ENCODE peak calls at places on chromosomes 13 and 19, in five cellular contexts. One of them, this sample, is unnamed. For H3K4me1, the result is how much of the 10 kb centered on the place peaks cover.

GRCh38 chr13:94143624-94144350 is 335.7 kb downstream of the DCT start:
- DNase-seq in adipocyte: no peak
- DNase-seq in CD8-positive, alpha-beta memory T cell: no peak
- DNase-seq in cardiac muscle cell: no peak
- DNase-seq in tibial artery: no peak
- DNase-seq in this sample: peak

GRCh38 chr19:43422000-43422688 is 7.5 kb downstream of the TEX101 start:
- DNase-seq in adipocyte: no peak
- DNase-seq in CD8-positive, alpha-beta memory T cell: no peak
- DNase-seq in cardiac muscle cell: no peak
- DNase-seq in tibial artery: no peak
- DNase-seq in this sample: no peak

GRCh38 chr19:4120531-4120930 is 3.4 kb downstream of the MAP2K2 start:
- DNase-seq in adipocyte: peak
- DNase-seq in CD8-positive, alpha-beta memory T cell: no peak
- DNase-seq in cardiac muscle cell: no peak
- DNase-seq in tibial artery: no peak
- DNase-seq in this sample: no peak

GRCh38 chr13:93226065-93226622 is 463 bp upstream of the GPC6 start:
- DNase-seq in adipocyte: no peak
- DNase-seq in CD8-positive, alpha-beta memory T cell: no peak
- DNase-seq in cardiac muscle cell: peak
- DNase-seq in tibial artery: no peak
- DNase-seq in this sample: no peak

GRCh38 chr13:113499936-113500335 is 9.4 kb upstream of the DCUN1D2 start:
- DNase-seq in adipocyte: no peak
- DNase-seq in CD8-positive, alpha-beta memory T cell: no peak
- DNase-seq in cardiac muscle cell: no peak
- DNase-seq in tibial artery: no peak
- DNase-seq in this sample: no peak

GRCh38 chr13:85223883-85224656 is 575.1 kb downstream of the SLITRK6 start:
- DNase-seq in adipocyte: peak
- DNase-seq in CD8-positive, alpha-beta memory T cell: no peak
- DNase-seq in cardiac muscle cell: no peak
- DNase-seq in tibial artery: no peak
- DNase-seq in this sample: no peak

GRCh38 chr13:97026759-97027555 is 32.7 kb upstream of the OXGR1 start:
- DNase-seq in adipocyte: no peak
- DNase-seq in CD8-positive, alpha-beta memory T cell: no peak
- DNase-seq in cardiac muscle cell: no peak
- DNase-seq in tibial artery: no peak
- DNase-seq in this sample: no peak

GRCh38 chr19:57850553-57851017 is 926 bp downstream of the ZNF587 start:
- DNase-seq in adipocyte: peak
- DNase-seq in CD8-positive, alpha-beta memory T cell: no peak
- DNase-seq in cardiac muscle cell: no peak
- DNase-seq in tibial artery: no peak
- DNase-seq in this sample: no peak

GRCh38 chr13:90415902-90416301 is 931.6 kb upstream of the MIR17HG start:
- DNase-seq in adipocyte: no peak
- DNase-seq in CD8-positive, alpha-beta memory T cell: no peak
- DNase-seq in cardiac muscle cell: no peak
- DNase-seq in tibial artery: no peak
- DNase-seq in this sample: no peak

GRCh38 chr13:39452412-39452811 is 150.6 kb downstream of the LHFPL6 start:
- DNase-seq in adipocyte: no peak
- DNase-seq in CD8-positive, alpha-beta memory T cell: no peak
- DNase-seq in cardiac muscle cell: peak
- DNase-seq in tibial artery: no peak
- DNase-seq in this sample: no peak

GRCh38 chr19:30119180-30119920 is 177.3 kb downstream of the URI1 start:
- DNase-seq in adipocyte: no peak
- DNase-seq in CD8-positive, alpha-beta memory T cell: no peak
- DNase-seq in cardiac muscle cell: no peak
- DNase-seq in tibial artery: no peak
- DNase-seq in this sample: no peak

GRCh38 chr19:3576696-3577443 is 4.1 kb downstream of the HMG20B start:
- DNase-seq in adipocyte: no peak
- DNase-seq in CD8-positive, alpha-beta memory T cell: no peak
- DNase-seq in cardiac muscle cell: peak
- DNase-seq in tibial artery: peak
- DNase-seq in this sample: no peak

GRCh38 chr19:4909172-4909896 is at the start of gene UHRF1:
- DNase-seq in adipocyte: no peak
- DNase-seq in CD8-positive, alpha-beta memory T cell: no peak
- DNase-seq in cardiac muscle cell: peak
- DNase-seq in tibial artery: no peak
- DNase-seq in this sample: no peak

GRCh38 chr13:29434217-29434940 is 161.1 kb downstream of the SLC7A1 start:
- DNase-seq in adipocyte: no peak
- DNase-seq in CD8-positive, alpha-beta memory T cell: no peak
- DNase-seq in cardiac muscle cell: no peak
- DNase-seq in tibial artery: no peak
- DNase-seq in this sample: no peak

GRCh38 chr13:113561417-113562084 is 23.0 kb upstream of the TFDP1 start:
- DNase-seq in adipocyte: no peak
- DNase-seq in CD8-positive, alpha-beta memory T cell: peak
- DNase-seq in cardiac muscle cell: no peak
- DNase-seq in tibial artery: no peak
- DNase-seq in this sample: no peak

GRCh38 chr13:99404005-99404755 is 97.0 kb upstream of the GPR183 start:
- DNase-seq in adipocyte: no peak
- DNase-seq in CD8-positive, alpha-beta memory T cell: no peak
- DNase-seq in cardiac muscle cell: peak
- DNase-seq in tibial artery: peak
- DNase-seq in this sample: no peak

GRCh38 chr13:33992891-33993336 is 175.0 kb downstream of the RFC3 start:
- DNase-seq in adipocyte: peak
- DNase-seq in CD8-positive, alpha-beta memory T cell: no peak
- DNase-seq in cardiac muscle cell: no peak
- DNase-seq in tibial artery: no peak
- DNase-seq in this sample: no peak

DNA sequence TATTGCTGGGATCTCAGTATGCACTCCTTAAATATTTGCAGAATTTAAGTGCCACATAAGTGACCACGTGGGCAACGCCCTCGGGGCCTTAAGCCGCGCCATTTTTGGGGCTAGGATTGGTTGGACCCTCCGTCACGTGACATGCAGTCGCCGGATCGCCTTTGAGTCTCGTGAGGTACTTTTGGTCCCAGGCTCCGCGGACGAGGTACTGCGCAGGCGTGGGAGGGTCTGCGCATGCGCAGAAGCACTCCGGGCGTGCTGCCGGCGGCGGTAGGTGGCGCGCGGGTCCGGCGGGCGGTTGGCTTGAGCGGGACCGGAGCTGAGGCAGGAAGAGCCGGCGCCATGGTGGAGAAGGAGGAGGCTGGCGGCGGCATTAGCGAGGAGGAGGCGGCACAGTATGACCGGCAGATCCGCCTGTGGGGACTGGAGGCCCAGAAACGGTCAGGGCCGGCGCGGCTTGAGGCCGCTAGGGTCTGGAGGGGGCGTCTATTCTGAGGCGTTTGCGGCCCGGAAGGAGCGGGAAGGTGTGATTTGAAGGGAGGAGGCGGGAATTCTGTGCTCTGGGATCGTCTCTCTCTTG is at the start of gene SAE1:
- DNase-seq in adipocyte: peak
- DNase-seq in CD8-positive, alpha-beta memory T cell: peak
- DNase-seq in cardiac muscle cell: peak
- DNase-seq in tibial artery: peak
- DNase-seq in this sample: peak
- H3K4me1 ChIP-seq in adipocyte: under half
- H3K4me1 ChIP-seq in CD8-positive, alpha-beta memory T cell: under half
- H3K4me1 ChIP-seq in cardiac muscle cell: under half
- H3K4me1 ChIP-seq in tibial artery: under half
- H3K4me1 ChIP-seq in this sample: under half

GRCh38 chr19:50202399-50202798 is 1.0 kb upstream of the MYH14 start:
- DNase-seq in adipocyte: no peak
- DNase-seq in CD8-positive, alpha-beta memory T cell: no peak
- DNase-seq in cardiac muscle cell: no peak
- DNase-seq in tibial artery: no peak
- DNase-seq in this sample: no peak

GRCh38 chr19:50202962-50203280 is 501 bp upstream of the MYH14 start:
- DNase-seq in adipocyte: no peak
- DNase-seq in CD8-positive, alpha-beta memory T cell: no peak
- DNase-seq in cardiac muscle cell: no peak
- DNase-seq in tibial artery: no peak
- DNase-seq in this sample: no peak

GRCh38 chr19:50204811-50205675 is 1.6 kb downstream of the MYH14 start:
- DNase-seq in adipocyte: no peak
- DNase-seq in CD8-positive, alpha-beta memory T cell: no peak
- DNase-seq in cardiac muscle cell: peak
- DNase-seq in tibial artery: no peak
- DNase-seq in this sample: no peak

GRCh38 chr19:50204081-50204428 is 633 bp downstream of the MYH14 start:
- DNase-seq in adipocyte: no peak
- DNase-seq in CD8-positive, alpha-beta memory T cell: no peak
- DNase-seq in cardiac muscle cell: no peak
- DNase-seq in tibial artery: no peak
- DNase-seq in this sample: no peak

GRCh38 chr19:50203281-50204080 is at the start of gene MYH14:
- DNase-seq in adipocyte: peak
- DNase-seq in CD8-positive, alpha-beta memory T cell: no peak
- DNase-seq in cardiac muscle cell: peak
- DNase-seq in tibial artery: no peak
- DNase-seq in this sample: peak
- H3K4me3 ChIP-seq in adipocyte: peak
- H3K4me3 ChIP-seq in CD8-positive, alpha-beta memory T cell: no peak
- H3K4me3 ChIP-seq in cardiac muscle cell: peak
- H3K4me3 ChIP-seq in tibial artery: peak
- H3K4me3 ChIP-seq in this sample: peak

DNA sequence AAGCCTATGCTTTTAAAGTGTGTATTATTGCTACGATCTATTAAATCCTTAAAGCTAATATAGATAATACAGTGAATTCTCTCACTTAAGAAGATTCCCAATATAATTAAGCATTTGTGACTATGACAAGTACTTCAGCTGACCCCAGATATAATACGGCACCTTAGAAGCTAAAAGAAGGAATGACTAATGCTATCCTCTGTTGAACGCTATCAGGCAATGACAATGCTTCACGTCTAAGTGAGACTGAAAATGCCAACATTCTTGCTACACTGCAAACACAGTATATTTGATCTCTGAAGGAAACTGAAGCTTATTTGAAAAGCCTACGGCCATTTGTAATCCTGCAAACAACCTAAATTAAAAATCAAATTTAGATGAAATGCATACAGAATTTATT is 19.7 kb downstream of the VWA8 start:
- DNase-seq in adipocyte: no peak
- DNase-seq in CD8-positive, alpha-beta memory T cell: no peak
- DNase-seq in cardiac muscle cell: peak
- DNase-seq in tibial artery: no peak
- DNase-seq in this sample: no peak
- H3K4me1 ChIP-seq in adipocyte: under half
- H3K4me1 ChIP-seq in CD8-positive, alpha-beta memory T cell: under half
- H3K4me1 ChIP-seq in cardiac muscle cell: under half
- H3K4me1 ChIP-seq in tibial artery: under half
- H3K4me1 ChIP-seq in this sample: under half

GRCh38 chr19:38196245-38196837 is 27.7 kb downstream of the DPF1 start:
- DNase-seq in adipocyte: no peak
- DNase-seq in CD8-positive, alpha-beta memory T cell: no peak
- DNase-seq in cardiac muscle cell: no peak
- DNase-seq in tibial artery: no peak
- DNase-seq in this sample: no peak
- H3K4me3 ChIP-seq in adipocyte: no peak
- H3K4me3 ChIP-seq in CD8-positive, alpha-beta memory T cell: no peak
- H3K4me3 ChIP-seq in cardiac muscle cell: no peak
- H3K4me3 ChIP-seq in tibial artery: no peak
- H3K4me3 ChIP-seq in this sample: no peak

GRCh38 chr19:1164684-1165531 is 9.2 kb downstream of the SBNO2 start:
- DNase-seq in adipocyte: no peak
- DNase-seq in CD8-positive, alpha-beta memory T cell: no peak
- DNase-seq in cardiac muscle cell: no peak
- DNase-seq in tibial artery: no peak
- DNase-seq in this sample: no peak
- H3K4me1 ChIP-seq in adipocyte: under half
- H3K4me1 ChIP-seq in CD8-positive, alpha-beta memory T cell: under half
- H3K4me1 ChIP-seq in cardiac muscle cell: under half
- H3K4me1 ChIP-seq in tibial artery: under half
- H3K4me1 ChIP-seq in this sample: under half

DNA sequence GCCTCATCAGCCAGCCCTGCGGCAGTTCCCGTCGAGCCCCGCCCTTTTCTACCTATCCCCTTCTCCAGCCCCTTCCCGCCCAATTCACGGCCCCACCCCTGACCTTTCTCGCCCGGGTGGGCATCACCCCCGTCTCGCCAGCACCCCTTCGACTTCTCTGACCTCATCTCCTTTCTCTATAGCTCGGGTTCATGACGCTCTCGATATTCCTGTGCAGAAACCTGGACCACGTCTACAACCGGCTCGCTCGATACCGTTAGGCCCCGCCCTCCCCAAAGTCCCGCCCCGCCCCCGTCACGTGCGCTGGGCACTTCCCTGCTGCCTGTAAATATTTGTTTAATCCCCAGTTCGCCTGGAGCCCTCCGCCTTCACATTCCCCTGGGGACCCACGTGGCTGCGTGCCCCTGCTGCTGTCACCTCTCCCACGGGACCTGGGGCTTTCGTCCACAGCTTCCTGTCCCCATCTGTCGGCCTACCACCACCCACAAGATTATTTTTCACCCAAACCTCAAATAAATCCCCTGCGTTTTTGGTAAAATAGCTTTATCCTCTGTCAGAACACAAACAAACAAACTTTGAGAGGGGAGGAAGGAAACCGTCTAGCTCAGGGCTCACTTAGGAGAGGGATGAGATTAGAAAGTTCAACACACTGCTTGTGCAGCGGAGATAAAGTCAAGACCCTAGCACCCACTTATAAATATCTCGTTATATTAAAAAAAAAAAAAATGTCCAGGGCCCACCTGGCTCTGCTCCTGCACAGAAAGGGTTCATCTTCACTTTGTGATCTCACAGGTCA is 5.1 kb downstream of the CD37 start:
- DNase-seq in adipocyte: peak
- DNase-seq in CD8-positive, alpha-beta memory T cell: no peak
- DNase-seq in cardiac muscle cell: peak
- DNase-seq in tibial artery: peak
- DNase-seq in this sample: no peak
- H3K4me3 ChIP-seq in adipocyte: peak
- H3K4me3 ChIP-seq in CD8-positive, alpha-beta memory T cell: no peak
- H3K4me3 ChIP-seq in cardiac muscle cell: no peak
- H3K4me3 ChIP-seq in tibial artery: peak
- H3K4me3 ChIP-seq in this sample: peak

GRCh38 chr13:21054313-21054712 is 7.1 kb downstream of the LATS2 start:
- DNase-seq in adipocyte: no peak
- DNase-seq in CD8-positive, alpha-beta memory T cell: no peak
- DNase-seq in cardiac muscle cell: no peak
- DNase-seq in tibial artery: no peak
- DNase-seq in this sample: no peak
- H3K4me1 ChIP-seq in adipocyte: under half
- H3K4me1 ChIP-seq in CD8-positive, alpha-beta memory T cell: under half
- H3K4me1 ChIP-seq in cardiac muscle cell: under half
- H3K4me1 ChIP-seq in tibial artery: half or more
- H3K4me1 ChIP-seq in this sample: under half